ENCODE peak calls at places on chromosomes 2 and 18, in five cellular contexts. M, T, H, I and A are unnamed samples. For H3K4me1, the result is how much of the 10 kb centered on the place peaks cover.

GRCh38 chr18:77062518-77063003 is 70.0 kb downstream of the MBP start:
- DNase-seq in M (no peak), T (no peak), H (no peak), I (peak), A (peak)

GRCh38 chr2:1591978-1592907 is 152.1 kb downstream of the PXDN start:
- DNase-seq in M (peak), T (peak), H (peak), I (no peak), A (no peak)

GRCh38 chr18:51149605-51150429 is 47.7 kb downstream of the MEX3C start:
- DNase-seq in M (peak), T (no peak), H (no peak), I (no peak), A (peak)

GRCh38 chr2:86037141-86037794 is 68.4 kb downstream of the POLR1A start:
- DNase-seq in M (no peak), T (peak), H (peak), I (peak), A (no peak)

GRCh38 chr2:220451438-220451837 is 824.0 kb downstream of the SLC4A3 start:
- DNase-seq in M (no peak), T (no peak), H (no peak), I (no peak), A (no peak)

GRCh38 chr2:237474511-237474911 is 12.5 kb upstream of the MLPH start:
- DNase-seq in M (no peak), T (peak), H (peak), I (no peak), A (no peak)

GRCh38 chr18:76993573-76993972 is 139.0 kb downstream of the MBP start:
- DNase-seq in M (no peak), T (no peak), H (no peak), I (no peak), A (no peak)

GRCh38 chr2:9771481-9772017 is 71.7 kb upstream of the TAF1B start:
- DNase-seq in M (peak), T (no peak), H (no peak), I (no peak), A (no peak)

GRCh38 chr18:21335927-21336488 is 94.0 kb downstream of the GREB1L start:
- DNase-seq in M (no peak), T (no peak), H (no peak), I (no peak), A (no peak)

GRCh38 chr2:69767034-69767433 is 25.1 kb downstream of the ANXA4 start:
- DNase-seq in M (no peak), T (no peak), H (no peak), I (no peak), A (no peak)

GRCh38 chr18:61551586-61551985 is 218.4 kb downstream of the CDH20 start:
- DNase-seq in M (peak), T (no peak), H (no peak), I (peak), A (no peak)

GRCh38 chr2:12321017-12321641 is 395.6 kb upstream of the TRIB2 start:
- DNase-seq in M (peak), T (no peak), H (peak), I (no peak), A (no peak)

GRCh38 chr2:204611017-204611631 is 65.8 kb downstream of the PARD3B start:
- DNase-seq in M (peak), T (no peak), H (no peak), I (no peak), A (no peak)

GRCh38 chr2:99572380-99572779 is 82.6 kb upstream of the REV1 start:
- DNase-seq in M (no peak), T (no peak), H (no peak), I (no peak), A (no peak)

GRCh38 chr18:54149078-54149697 is 75.3 kb downstream of the MBD2 start:
- DNase-seq in M (peak), T (no peak), H (peak), I (no peak), A (no peak)

GRCh38 chr18:74930616-74931015 is 278.3 kb downstream of the PTGR3 start:
- DNase-seq in M (no peak), T (no peak), H (no peak), I (no peak), A (no peak)

GRCh38 chr2:188244383-188244782 is 47.3 kb upstream of the GULP1 start:
- DNase-seq in M (no peak), T (no peak), H (no peak), I (no peak), A (no peak)

GRCh38 chr2:114022360-114023085 is 132.6 kb downstream of the ACTR3 start:
- DNase-seq in M (peak), T (no peak), H (no peak), I (no peak), A (no peak)

GRCh38 chr2:215579809-215580208 is 143.9 kb upstream of the FN1 start:
- DNase-seq in M (peak), T (no peak), H (no peak), I (no peak), A (no peak)

GRCh38 chr18:58117685-58118403 is 73.8 kb downstream of the NEDD4L start:
- DNase-seq in M (peak), T (no peak), H (no peak), I (no peak), A (no peak)

GRCh38 chr2:95271381-95271971 is 2.8 kb upstream of the PROM2 start:
- DNase-seq in M (no peak), T (peak), H (no peak), I (no peak), A (no peak)

GRCh38 chr18:35073186-35074105 is 32.2 kb downstream of the MAPRE2 start:
- DNase-seq in M (no peak), T (no peak), H (no peak), I (no peak), A (no peak)

GRCh38 chr2:44358498-44358897 is 2.8 kb downstream of the PREPL start:
- DNase-seq in M (no peak), T (no peak), H (peak), I (peak), A (peak)

GRCh38 chr2:54336136-54336976 is 80.3 kb upstream of the TSPYL6 start:
- DNase-seq in M (no peak), T (no peak), H (no peak), I (no peak), A (no peak)

GRCh38 chr2:100786297-100786658 is 33.7 kb upstream of the NPAS2 start:
- DNase-seq in M (no peak), T (peak), H (no peak), I (no peak), A (no peak)

GRCh38 chr2:134855709-134856108 is 17.3 kb downstream of the ACMSD start:
- DNase-seq in M (no peak), T (no peak), H (no peak), I (no peak), A (no peak)

DNA sequence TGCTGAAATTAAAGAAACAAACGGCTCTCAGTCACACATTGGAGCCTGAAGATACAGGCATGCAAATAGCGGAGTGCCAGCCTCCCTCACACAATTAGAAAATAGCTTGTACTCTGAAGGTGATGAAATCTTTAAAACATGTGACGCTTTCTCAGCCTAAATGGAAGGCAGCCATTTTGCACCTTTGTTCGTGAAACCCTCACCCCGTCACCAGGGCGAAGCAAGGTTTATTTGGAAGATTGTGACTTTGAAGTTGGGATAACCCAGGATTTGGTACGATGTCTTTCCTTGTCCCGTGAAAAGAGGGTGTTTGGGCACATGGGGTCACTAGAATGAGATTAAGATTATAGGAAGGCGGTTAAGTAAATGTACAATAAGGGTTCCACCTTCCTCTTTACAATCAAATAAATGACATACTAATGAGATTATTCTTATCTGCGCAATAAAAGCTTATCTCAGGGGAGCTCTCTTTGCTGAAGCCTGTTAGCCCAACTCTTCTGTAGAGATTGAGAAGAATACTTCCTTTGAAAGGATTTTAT is 4.2 kb downstream of the SH3BP4 start:
- DNase-seq in M (no peak), T (no peak), H (no peak), I (no peak), A (no peak)
- H3K4me1 ChIP-seq in M (under half), T (under half), H (under half), I (under half), A (under half)

GRCh38 chr2:4412637-4413187 is 709.3 kb downstream of the DCDC2C start:
- DNase-seq in M (no peak), T (no peak), H (no peak), I (no peak), A (no peak)
- H3K4me1 ChIP-seq in M (under half), T (under half), H (under half), I (under half), A (under half)

GRCh38 chr18:59659486-59660187 is 37.6 kb downstream of the CCBE1 start:
- DNase-seq in M (no peak), T (no peak), H (no peak), I (no peak), A (no peak)

GRCh38 chr18:59656488-59656887 is 40.7 kb downstream of the CCBE1 start:
- DNase-seq in M (no peak), T (no peak), H (no peak), I (no peak), A (no peak)

GRCh38 chr18:59657012-59657411 is 40.2 kb downstream of the CCBE1 start:
- DNase-seq in M (no peak), T (no peak), H (no peak), I (no peak), A (no peak)

GRCh38 chr18:59651071-59651470 is 46.2 kb downstream of the CCBE1 start:
- DNase-seq in M (no peak), T (no peak), H (no peak), I (no peak), A (no peak)

GRCh38 chr18:59655661-59656060 is 41.6 kb downstream of the CCBE1 start:
- DNase-seq in M (no peak), T (no peak), H (no peak), I (no peak), A (no peak)
- H3K4me1 ChIP-seq in M (under half), T (under half), H (under half), I (under half), A (under half)

GRCh38 chr2:218298314-218298875 is 6.1 kb upstream of the TMBIM1 start:
- DNase-seq in M (no peak), T (peak), H (no peak), I (no peak), A (no peak)
- H3K4me1 ChIP-seq in M (under half), T (under half), H (under half), I (under half), A (under half)

GRCh38 chr2:28339516-28340175 is 53.0 kb upstream of the FOSL2 start:
- DNase-seq in M (no peak), T (peak), H (no peak), I (no peak), A (no peak)
- H3K4me1 ChIP-seq in M (half or more), T (under half), H (half or more), I (under half), A (under half)